ENCODE peak calls at places on chromosomes 2 and 18, in eight cellular contexts. K, M, F, I, Z, L, Q and W are unnamed samples.

GRCh38 chr2:147846382-147847081 is 1.7 kb downstream of the ACVR2A start:
- DNase-seq in I (no peak), F (no peak), L (peak), K (no peak), M (no peak), Z (no peak), Q (peak), W (no peak)

GRCh38 chr18:22241806-22242440 is 72.5 kb downstream of the GATA6 start:
- DNase-seq in K (no peak), M (no peak), L (no peak), Q (no peak), Z (no peak), F (no peak), I (no peak), W (no peak)

GRCh38 chr2:9262671-9263171 is 56.1 kb downstream of the ASAP2 start:
- DNase-seq in M (peak), Q (no peak), K (no peak), F (no peak), Z (no peak), L (no peak), I (no peak), W (no peak)

GRCh38 chr2:24822049-24822706 is 29.0 kb downstream of the CENPO start:
- DNase-seq in F (no peak), L (no peak), I (no peak), Z (no peak), Q (peak), K (peak), M (no peak), W (no peak)

GRCh38 chr2:157055660-157056199 is 201.8 kb upstream of the GALNT5 start:
- DNase-seq in M (no peak), K (no peak), Z (peak), L (peak), F (no peak), Q (no peak), I (peak), W (no peak)

GRCh38 chr2:133603109-133603508 is 34.8 kb upstream of the NCKAP5 start:
- DNase-seq in L (no peak), Z (no peak), I (no peak), F (no peak), M (no peak), K (no peak), Q (no peak), W (no peak)

GRCh38 chr2:152175012-152175367 is 573 bp downstream of the STAM2 start:
- DNase-seq in L (no peak), K (no peak), Z (no peak), Q (no peak), I (no peak), M (no peak), F (no peak), W (peak)

GRCh38 chr18:48133675-48134251 is 203.3 kb upstream of the SMAD2 start:
- DNase-seq in I (no peak), F (no peak), Q (no peak), L (no peak), Z (no peak), M (no peak), K (no peak), W (no peak)